ENCODE peak calls at places on chromosomes 1 and 21, in five cellular contexts. U is RWPE1, C is SJSA1, T is Panc1, W is foreskin keratinocyte. R is an unnamed sample.

GRCh38 chr21:46661211-46661625 is 25.7 kb downstream of the PRMT2 start:
- DNase-seq in T (no peak), W (peak), U (peak), C (peak), R (no peak)

GRCh38 chr1:182629674-182630073 is 25.5 kb upstream of the RGS16 start:
- DNase-seq in W (no peak), T (no peak), U (no peak), C (no peak), R (no peak)

GRCh38 chr1:53410691-53411090 is 48.5 kb upstream of the DMRTB1 start:
- DNase-seq in W (no peak), U (no peak), T (no peak), C (no peak), R (no peak)

GRCh38 chr1:185291647-185292046 is 25.4 kb downstream of the IVNS1ABP start:
- DNase-seq in C (no peak), T (no peak), W (no peak), U (no peak), R (no peak)

GRCh38 chr1:186574951-186575747 is 105.1 kb downstream of the PTGS2 start:
- DNase-seq in U (no peak), T (no peak), C (no peak), W (no peak), R (no peak)

GRCh38 chr1:89085781-89086180 is 20.8 kb upstream of the GBP1 start:
- DNase-seq in C (no peak), U (no peak), W (peak), T (peak), R (no peak)

GRCh38 chr21:34885636-34886553 is 163.2 kb downstream of the RUNX1 start:
- DNase-seq in W (no peak), C (no peak), T (no peak), U (no peak), R (no peak)

GRCh38 chr1:244968431-244968830 is 104.1 kb upstream of the HNRNPU start:
- DNase-seq in W (no peak), C (peak), T (no peak), U (no peak), R (no peak)

GRCh38 chr1:62198781-62199125 is 4.1 kb downstream of the L1TD1 start:
- DNase-seq in U (no peak), W (no peak), T (no peak), C (no peak), R (no peak)

GRCh38 chr1:222817529-222817928 is 2.7 kb downstream of the DISP1 start:
- DNase-seq in T (peak), W (peak), U (peak), C (peak), R (peak)

GRCh38 chr1:39648496-39648895 is 9.1 kb upstream of the HEYL start:
- DNase-seq in C (no peak), U (no peak), T (no peak), W (no peak), R (no peak)

GRCh38 chr1:230668227-230668626 is 25.9 kb downstream of the COG2 start:
- DNase-seq in T (no peak), C (no peak), U (no peak), W (no peak), R (no peak)

GRCh38 chr1:44417351-44418021 is 12.4 kb downstream of the RNF220 start:
- DNase-seq in W (no peak), C (no peak), U (no peak), T (no peak), R (no peak)

GRCh38 chr1:183646780-183647179 is 6.3 kb downstream of the APOBEC4 start:
- DNase-seq in C (no peak), T (no peak), W (no peak), U (no peak), R (no peak)

GRCh38 chr21:33682992-33683627 is 40.8 kb downstream of the ITSN1 start:
- DNase-seq in C (peak), U (peak), T (peak), W (peak), R (peak)

GRCh38 chr1:204296431-204296988 is 63.2 kb downstream of the PLEKHA6 start:
- DNase-seq in U (no peak), W (no peak), T (no peak), C (peak), R (no peak)

GRCh38 chr1:211333906-211334305 is 7.3 kb downstream of the TRAF5 start:
- DNase-seq in C (no peak), W (no peak), U (no peak), T (no peak), R (no peak)

GRCh38 chr1:115771847-115772457 is 3.4 kb upstream of the CASQ2 start:
- DNase-seq in T (peak), C (peak), U (peak), W (peak), R (peak)

GRCh38 chr1:85374160-85374559 is 90.8 kb downstream of the DDAH1 start:
- DNase-seq in C (peak), T (peak), W (peak), U (peak), R (peak)

GRCh38 chr21:27795418-27795817 is 828.5 kb upstream of the ADAMTS5 start:
- DNase-seq in U (no peak), W (no peak), T (no peak), C (no peak), R (no peak)

GRCh38 chr1:28518745-28519341 is 13.0 kb downstream of the RCC1 start:
- DNase-seq in U (no peak), T (no peak), C (no peak), W (peak), R (no peak)

DNA sequence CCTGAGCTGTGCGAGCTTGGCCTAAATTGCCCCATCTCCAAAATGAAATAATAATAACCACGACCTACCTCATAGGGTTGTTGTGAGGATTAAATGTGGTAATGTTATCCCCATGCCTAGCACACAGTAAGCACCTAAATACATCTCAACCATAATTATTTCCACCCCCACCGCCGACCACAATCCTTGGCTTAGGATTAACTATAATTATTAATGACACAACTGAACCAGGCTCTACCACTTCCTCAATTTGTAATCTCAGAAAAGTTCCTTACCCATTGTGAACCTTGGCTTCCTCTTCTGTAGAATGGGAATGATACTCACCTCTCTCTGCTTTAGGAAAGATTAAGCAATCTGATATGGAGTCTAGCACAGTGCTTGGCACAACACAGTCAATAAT is 44.3 kb upstream of the TACSTD2 start:
- DNase-seq in W (no peak), C (no peak), U (no peak), T (no peak), R (no peak)
- H3K27ac ChIP-seq in W (peak), C (no peak), U (no peak), T (no peak), R (peak)

GRCh38 chr1:213582976-213583567 is 404.7 kb upstream of the PROX1 start:
- DNase-seq in T (no peak), C (no peak), U (no peak), W (no peak), R (no peak)

GRCh38 chr1:213585402-213585801 is 402.4 kb upstream of the PROX1 start:
- DNase-seq in T (no peak), C (no peak), U (no peak), W (no peak), R (no peak)

GRCh38 chr1:213586609-213586972 is 401.2 kb upstream of the PROX1 start:
- DNase-seq in C (no peak), T (no peak), U (no peak), W (no peak), R (no peak)

GRCh38 chr1:213585959-213586608 is 401.7 kb upstream of the PROX1 start:
- DNase-seq in U (no peak), W (no peak), C (no peak), T (no peak), R (no peak)
- H3K27ac ChIP-seq in U (no peak), W (no peak), C (no peak), T (no peak), R (no peak)

GRCh38 chr1:2642560-2643413 is 10.0 kb upstream of the MMEL1 start:
- DNase-seq in W (peak), C (peak), U (peak), T (peak), R (no peak)
- H3K27ac ChIP-seq in W (peak), C (peak), U (peak), T (peak), R (no peak)

GRCh38 chr1:226631229-226632000 is 82.9 kb downstream of the STUM start:
- DNase-seq in W (no peak), U (no peak), T (no peak), C (no peak), R (no peak)
- H3K27ac ChIP-seq in W (no peak), U (no peak), T (no peak), C (no peak), R (no peak)

GRCh38 chr1:159925713-159926066 is 383 bp upstream of the TAGLN2 start:
- DNase-seq in W (peak), T (no peak), C (no peak), U (peak), R (peak)
- H3K27ac ChIP-seq in W (peak), T (peak), C (peak), U (peak), R (peak)

DNA sequence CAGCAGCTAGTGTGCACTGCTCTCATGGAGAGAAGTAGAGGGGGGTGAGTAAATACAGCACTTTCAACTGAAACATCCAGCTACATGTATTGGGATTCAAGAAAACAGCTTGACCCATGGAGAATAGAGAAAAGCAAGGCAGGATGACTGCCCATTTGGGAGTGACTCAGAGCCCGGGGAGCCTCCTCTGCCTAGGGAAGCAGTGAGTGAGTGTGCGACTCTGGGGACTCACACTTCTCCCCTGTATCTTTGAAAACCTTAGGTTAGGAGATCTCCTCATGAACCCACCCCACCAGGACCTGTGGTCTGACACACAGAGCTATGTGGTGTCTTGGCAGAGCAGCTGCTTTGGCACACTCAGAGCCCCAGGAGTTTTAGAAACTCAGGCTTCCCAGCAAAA is 81.9 kb upstream of the PTGFR start:
- DNase-seq in T (no peak), C (no peak), W (peak), U (no peak), R (no peak)
- H3K27ac ChIP-seq in T (no peak), C (no peak), W (no peak), U (no peak), R (no peak)